ENCODE peak calls at places on chromosomes 16 and 17, in seven cellular contexts. T, V, L, Y, U, P and B are unnamed samples. For H3K27me3 and H3K4me1, the result is how much of the 10 kb centered on the place peaks cover.

GRCh38 chr16:56836410-56836834 is 28.6 kb upstream of the SLC12A3 start:
- DNase-seq in V (no peak), P (no peak), Y (no peak), T (no peak), U (no peak), L (no peak), B (no peak)

GRCh38 chr17:41322903-41323895 is 7.7 kb upstream of the KRTAP17-1 start:
- DNase-seq in Y (no peak), V (no peak), L (no peak), P (no peak), T (no peak), U (no peak), B (no peak)

GRCh38 chr17:37259030-37259735 is 116.6 kb upstream of the C17orf78 start:
- DNase-seq in V (no peak), U (no peak), P (no peak), Y (no peak), T (no peak), L (no peak), B (no peak)

GRCh38 chr17:69551212-69552010 is 136.9 kb downstream of the MAP2K6 start:
- DNase-seq in L (no peak), U (no peak), T (no peak), P (no peak), V (no peak), Y (no peak), B (no peak)

GRCh38 chr16:4910828-4911227 is 26.1 kb downstream of the PPL start:
- DNase-seq in L (no peak), V (no peak), P (no peak), U (peak), T (no peak), Y (no peak), B (no peak)

GRCh38 chr17:29061036-29061435 is 18.1 kb downstream of the PIPOX start:
- DNase-seq in Y (no peak), V (no peak), L (no peak), T (no peak), U (no peak), P (no peak), B (no peak)

GRCh38 chr17:50593321-50593720 is 32.8 kb downstream of the CACNA1G start:
- DNase-seq in U (peak), P (peak), V (no peak), T (no peak), Y (peak), L (no peak), B (no peak)

GRCh38 chr17:59332890-59333377 is 1.5 kb downstream of the YPEL2 start:
- DNase-seq in V (peak), Y (no peak), T (peak), L (peak), P (no peak), U (no peak), B (no peak)

GRCh38 chr17:58249270-58250133 is 11.1 kb downstream of the LPO start:
- DNase-seq in T (peak), Y (peak), U (peak), P (peak), L (peak), V (peak), B (peak)

GRCh38 chr16:57113042-57113453 is 20.7 kb downstream of the CPNE2 start:
- DNase-seq in Y (no peak), P (no peak), T (no peak), U (no peak), V (no peak), L (no peak), B (no peak)

GRCh38 chr17:32461853-32462617 is 17.7 kb downstream of the PSMD11 start:
- DNase-seq in U (no peak), P (peak), V (no peak), T (peak), L (peak), Y (peak), B (no peak)

GRCh38 chr17:19579192-19579668 is 45.6 kb downstream of the SLC47A1 start:
- DNase-seq in U (no peak), T (no peak), P (peak), V (no peak), Y (no peak), L (no peak), B (no peak)

GRCh38 chr17:81578038-81578441 is 25.9 kb upstream of the FAAP100 start:
- DNase-seq in P (no peak), U (no peak), T (no peak), V (no peak), L (no peak), Y (no peak), B (no peak)

DNA sequence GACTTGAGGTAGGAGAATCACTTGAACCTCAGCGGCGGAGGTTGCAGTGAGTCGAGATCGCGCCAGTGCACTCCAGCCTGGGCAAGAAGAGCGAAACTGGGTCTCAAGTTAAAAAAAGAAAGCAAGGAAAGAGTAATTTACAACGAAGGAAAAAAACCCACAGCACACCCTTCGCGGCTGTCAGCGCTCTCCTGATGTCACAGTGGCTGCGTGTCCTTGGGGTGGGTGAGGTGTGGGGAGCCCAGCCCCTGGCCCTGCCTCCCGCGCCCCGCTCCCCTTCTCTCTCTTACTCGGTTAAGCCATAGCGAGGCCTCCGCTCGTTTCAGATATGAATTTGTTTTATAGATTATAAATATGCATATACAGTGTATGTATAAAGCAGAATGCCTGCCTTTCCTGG is 740 bp upstream of the JPT2 start:
- DNase-seq in L (no peak), Y (no peak), V (no peak), U (no peak), T (no peak), P (no peak), B (no peak)
- H3K4me3 ChIP-seq in L (peak), Y (peak), V (peak), U (peak), T (no peak), P (peak), B (peak)

GRCh38 chr16:14015017-14015416 is 56.1 kb upstream of the MRTFB start:
- DNase-seq in T (peak), L (no peak), P (peak), Y (no peak), U (no peak), V (no peak), B (no peak)

GRCh38 chr16:14015948-14016347 is 55.2 kb upstream of the MRTFB start:
- DNase-seq in Y (no peak), L (no peak), U (no peak), T (peak), V (no peak), P (no peak), B (no peak)

GRCh38 chr16:14015461-14015860 is 55.7 kb upstream of the MRTFB start:
- DNase-seq in P (no peak), V (no peak), L (no peak), Y (no peak), U (no peak), T (peak), B (no peak)

GRCh38 chr16:14020141-14020540 is 51.0 kb upstream of the MRTFB start:
- DNase-seq in T (no peak), V (no peak), U (no peak), P (no peak), L (no peak), Y (no peak), B (no peak)

DNA sequence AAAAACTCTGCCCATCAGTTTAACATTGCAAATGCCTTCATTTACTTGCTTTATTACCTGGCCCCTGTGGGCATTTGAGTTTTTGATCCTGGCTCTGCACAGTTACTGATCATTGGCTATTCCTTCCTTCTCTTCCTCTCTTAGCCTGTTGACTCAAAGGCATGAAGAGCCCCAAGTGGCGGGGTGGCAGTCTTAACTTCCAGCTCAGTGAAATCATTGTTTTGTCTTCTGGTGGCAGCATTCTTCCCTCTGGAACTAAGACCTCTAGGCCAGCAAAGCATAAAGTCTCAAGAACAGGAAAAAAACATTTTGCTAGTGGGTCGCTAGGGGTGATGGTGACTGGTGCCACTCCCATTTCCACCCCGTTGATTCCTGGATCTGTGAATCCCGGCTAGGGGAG is 52.3 kb upstream of the MRTFB start:
- DNase-seq in V (no peak), L (no peak), Y (no peak), T (no peak), U (no peak), P (peak), B (no peak)
- H3K27me3 ChIP-seq in V (under half), L (under half), Y (under half), T (under half), U (under half), P (under half), B (under half)

GRCh38 chr17:68297168-68297567 is 5.9 kb downstream of the ARSG start:
- DNase-seq in L (no peak), P (no peak), U (no peak), T (no peak), Y (no peak), V (no peak), B (no peak)
- H3K4me1 ChIP-seq in L (under half), P (under half), U (under half), T (under half), Y (under half), V (under half), B (under half)

DNA sequence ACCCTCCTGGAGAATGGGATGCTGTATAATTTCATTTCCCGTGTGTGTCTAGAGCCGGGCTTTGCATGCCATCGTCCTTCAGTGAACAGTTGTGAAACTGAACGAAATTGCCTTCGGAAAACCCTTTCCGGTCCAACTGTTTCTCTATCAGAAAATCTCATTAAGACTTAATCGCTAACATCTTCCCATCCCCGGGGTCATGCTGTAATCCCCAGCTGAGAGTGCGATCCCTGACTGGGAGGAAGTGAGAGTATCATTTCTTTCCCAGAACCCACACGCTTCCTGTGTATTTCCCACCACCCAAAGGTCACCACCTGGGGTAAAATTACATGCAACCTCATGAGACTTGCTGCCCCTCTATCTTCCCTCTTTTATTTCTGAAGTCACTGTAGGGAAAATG is 75.6 kb upstream of the RBFOX1 start:
- DNase-seq in P (no peak), U (no peak), V (no peak), Y (no peak), T (no peak), L (no peak), B (no peak)
- H3K4me3 ChIP-seq in P (no peak), U (no peak), V (no peak), Y (no peak), T (no peak), L (no peak), B (no peak)

DNA sequence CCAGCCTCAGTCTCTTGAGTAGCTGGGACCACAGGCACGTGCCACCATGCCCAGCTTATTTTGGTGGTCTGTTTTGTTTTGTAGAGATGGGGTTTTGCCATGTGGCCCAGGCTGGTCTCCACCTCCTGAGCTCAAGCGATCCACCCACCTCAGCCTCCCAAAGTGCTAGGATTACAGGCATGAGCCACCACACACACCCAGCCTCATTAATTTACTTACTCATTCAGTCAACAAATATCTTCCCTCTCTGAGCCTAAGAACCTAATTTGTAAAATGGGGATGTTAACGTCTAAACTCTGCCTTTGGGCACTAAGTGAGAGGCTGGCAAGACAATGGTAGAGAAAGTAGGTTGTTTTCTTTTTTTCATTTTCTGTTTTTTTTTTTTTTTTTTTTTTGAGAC is 22.6 kb downstream of the SRCIN1 start:
- DNase-seq in Y (no peak), V (no peak), T (no peak), U (no peak), P (no peak), L (no peak), B (no peak)
- H3K27me3 ChIP-seq in Y (under half), V (under half), T (under half), U (under half), P (under half), L (under half), B (under half)

GRCh38 chr16:89365044-89365467 is 125.3 kb downstream of the ANKRD11 start:
- DNase-seq in P (no peak), Y (no peak), L (no peak), V (no peak), U (no peak), T (no peak), B (no peak)
- H3K4me1 ChIP-seq in P (under half), Y (under half), L (under half), V (half or more), U (under half), T (half or more), B (half or more)

GRCh38 chr16:47492428-47493357 is 31.6 kb downstream of the PHKB start:
- DNase-seq in V (peak), P (no peak), U (peak), L (peak), T (peak), Y (peak), B (no peak)
- H3K4me3 ChIP-seq in V (peak), P (no peak), U (no peak), L (peak), T (no peak), Y (peak), B (peak)

GRCh38 chr17:74371653-74372147 is 4.4 kb downstream of the GPR142 start:
- DNase-seq in P (no peak), L (no peak), V (no peak), U (no peak), Y (no peak), T (no peak), B (no peak)
- H3K27me3 ChIP-seq in P (under half), L (under half), V (under half), U (under half), Y (under half), T (under half), B (under half)

GRCh38 chr16:13111747-13112146 is 210.3 kb downstream of the SHISA9 start:
- DNase-seq in U (no peak), Y (no peak), L (no peak), T (no peak), V (no peak), P (no peak), B (no peak)

GRCh38 chr16:13109171-13109570 is 207.8 kb downstream of the SHISA9 start:
- DNase-seq in T (no peak), L (no peak), P (no peak), V (no peak), U (no peak), Y (no peak), B (no peak)

GRCh38 chr16:13112639-13113038 is 211.2 kb downstream of the SHISA9 start:
- DNase-seq in L (no peak), Y (no peak), U (no peak), P (no peak), V (no peak), T (no peak), B (no peak)

GRCh38 chr16:13108126-13108525 is 206.7 kb downstream of the SHISA9 start:
- DNase-seq in L (no peak), T (no peak), Y (no peak), U (no peak), V (no peak), P (no peak), B (no peak)

GRCh38 chr16:13110124-13110796 is 208.9 kb downstream of the SHISA9 start:
- DNase-seq in Y (no peak), T (no peak), U (no peak), P (peak), L (no peak), V (no peak), B (no peak)
- H3K4me1 ChIP-seq in Y (under half), T (under half), U (under half), P (under half), L (under half), V (under half), B (under half)